ENCODE peak calls at places on chromosomes 7 and 10, in ten cellular contexts. Q is upper lobe of left lung; F is left colon; A is SK-N-SH treated with all-trans-retinoic acid at 6 μM for 48 hours; I is activated naive CD4-positive, alpha-beta T cell treated with anti-CD3 and anti-CD28 coated beads, Interleukin-2, amount 50 U/mL, for 72 hours; N is T-cell; D is CD4-positive, CD25-positive, alpha-beta regulatory T cell; G is foreskin keratinocyte; Y is stimulated activated memory B cell treated with anti-CD40 and anti-IgM and Interleukin-4, amounts not matched to agents 10 μg/mL and 1 μg/mL and 100 μg/mL, for 72 hours; M is activated CD8-positive, alpha-beta T cell treated with anti-CD3 and anti-CD28 coated beads for 36 hours. J is an unnamed sample.

GRCh38 chr7:99860281-99861127 is 16.3 kb downstream of the OR2AE1 start:
- ATAC-seq in I (no peak), D (no peak), N (no peak), A (peak), M (no peak), G (peak), Q (peak), F (no peak), Y (no peak), J (peak)

GRCh38 chr10:53646525-53646924 is 873.9 kb upstream of the MBL2 start:
- ATAC-seq in Y (no peak), A (no peak), N (no peak), D (no peak), I (no peak), G (no peak), Q (no peak), F (no peak), M (no peak), J (no peak)

GRCh38 chr10:97584798-97585438 is 729 bp downstream of the HOGA1 start:
- ATAC-seq in Q (no peak), N (no peak), G (no peak), F (no peak), D (no peak), Y (no peak), A (no peak), M (no peak), I (no peak), J (no peak)

GRCh38 chr7:80623465-80624252 is 14.8 kb upstream of the CD36 start:
- ATAC-seq in N (no peak), M (no peak), F (no peak), I (no peak), D (no peak), Y (no peak), Q (peak), G (peak), A (peak), J (peak)

GRCh38 chr10:69573056-69573806 is at the start of gene NEUROG3:
- ATAC-seq in M (peak), A (no peak), Q (peak), G (no peak), N (no peak), Y (peak), F (no peak), I (peak), D (peak), J (no peak)

GRCh38 chr10:128542659-128543058 is 416.4 kb upstream of the MKI67 start:
- ATAC-seq in M (no peak), D (no peak), I (no peak), A (no peak), Q (no peak), N (no peak), Y (no peak), G (no peak), F (no peak), J (no peak)

GRCh38 chr10:16902606-16903005 is 85.4 kb upstream of the RSU1 start:
- ATAC-seq in A (no peak), Y (no peak), G (no peak), F (no peak), I (peak), N (no peak), Q (no peak), M (peak), D (no peak), J (no peak)

GRCh38 chr10:59456199-59456598 is 93.8 kb upstream of the FAM13C start:
- ATAC-seq in N (no peak), G (no peak), I (no peak), A (no peak), M (no peak), Y (no peak), F (no peak), Q (no peak), D (no peak), J (no peak)

GRCh38 chr10:121454776-121455175 is 143.5 kb downstream of the FGFR2 start:
- ATAC-seq in I (no peak), Y (no peak), D (no peak), A (no peak), N (no peak), Q (no peak), M (no peak), F (no peak), G (no peak), J (no peak)

GRCh38 chr10:7485267-7485601 is 74.4 kb upstream of the SFMBT2 start:
- ATAC-seq in Y (no peak), A (no peak), Q (no peak), I (no peak), F (no peak), G (no peak), N (peak), D (no peak), M (no peak), J (no peak)

GRCh38 chr10:46293832-46294640 is 7.2 kb downstream of the ANTXRL start:
- ATAC-seq in A (peak), M (no peak), G (no peak), Q (peak), Y (no peak), D (no peak), I (no peak), F (no peak), N (no peak), J (peak)

GRCh38 chr10:96275685-96276418 is 4.5 kb upstream of the BLNK start:
- ATAC-seq in M (no peak), Q (no peak), A (no peak), G (no peak), I (no peak), Y (no peak), N (no peak), D (no peak), F (peak), J (peak)

GRCh38 chr10:8137726-8138125 is 83.2 kb downstream of the GATA3 start:
- ATAC-seq in Y (no peak), I (peak), F (no peak), M (peak), D (peak), N (peak), A (no peak), Q (peak), G (no peak), J (no peak)

GRCh38 chr10:78215645-78216044 is 182.0 kb downstream of the RPS24 start:
- ATAC-seq in M (peak), A (no peak), F (peak), I (no peak), D (no peak), N (no peak), G (no peak), Q (peak), Y (peak), J (no peak)

GRCh38 chr7:50475340-50475739 is 25.2 kb upstream of the FIGNL1 start:
- ATAC-seq in Q (no peak), D (no peak), I (peak), M (peak), N (no peak), A (no peak), Y (no peak), G (no peak), F (no peak), J (no peak)

GRCh38 chr10:73340121-73340520 is 18.5 kb downstream of the CFAP70 start:
- ATAC-seq in N (no peak), F (no peak), D (no peak), M (no peak), Y (no peak), G (peak), A (no peak), I (no peak), Q (no peak), J (peak)

GRCh38 chr10:43355749-43356371 is 15.6 kb upstream of the FXYD4 start:
- ATAC-seq in N (no peak), Q (peak), Y (no peak), F (peak), I (peak), M (peak), G (peak), D (peak), A (peak), J (peak)

GRCh38 chr7:16744518-16745250 is 8.9 kb upstream of the TSPAN13 start:
- ATAC-seq in F (no peak), I (no peak), A (no peak), Q (no peak), G (no peak), N (no peak), D (no peak), Y (no peak), M (no peak), J (no peak)

GRCh38 chr10:7479861-7480598 is 69.2 kb upstream of the SFMBT2 start:
- ATAC-seq in M (no peak), N (no peak), Q (no peak), F (no peak), Y (no peak), A (no peak), I (no peak), D (no peak), G (no peak), J (no peak)

GRCh38 chr7:107917770-107918651 is 27.0 kb downstream of the DLD start:
- ATAC-seq in M (no peak), G (no peak), D (no peak), F (no peak), Q (no peak), Y (no peak), I (no peak), N (no peak), A (peak), J (no peak)

GRCh38 chr7:141649137-141649864 is 52.7 kb downstream of the DENND11 start:
- ATAC-seq in D (no peak), Q (no peak), N (no peak), G (no peak), M (no peak), I (no peak), F (no peak), Y (peak), A (no peak), J (peak)

GRCh38 chr7:3076163-3076562 is 32.5 kb upstream of the CARD11 start:
- ATAC-seq in A (no peak), N (no peak), D (no peak), F (no peak), I (no peak), Y (no peak), M (no peak), G (no peak), Q (no peak), J (no peak)

GRCh38 chr10:79084972-79085597 is 16.3 kb downstream of the ZMIZ1 start:
- ATAC-seq in G (no peak), D (peak), Y (peak), I (no peak), Q (no peak), N (no peak), M (no peak), A (no peak), F (no peak), J (no peak)

GRCh38 chr10:17562572-17562971 is 54.6 kb downstream of the HACD1 start:
- ATAC-seq in N (no peak), G (no peak), M (no peak), F (no peak), Y (no peak), Q (no peak), I (no peak), A (peak), D (no peak), J (no peak)

GRCh38 chr7:27640914-27641570 is 21.6 kb downstream of the HIBADH start:
- ATAC-seq in F (no peak), D (no peak), N (no peak), I (no peak), Y (no peak), M (no peak), G (peak), A (peak), Q (no peak), J (no peak)

GRCh38 chr10:21159669-21160068 is 262.6 kb upstream of the NEBL start:
- ATAC-seq in A (no peak), N (no peak), G (peak), F (peak), D (no peak), I (no peak), Y (no peak), Q (no peak), M (no peak), J (no peak)

GRCh38 chr7:130393095-130393494 is 12.8 kb downstream of the CPA1 start:
- ATAC-seq in Y (no peak), F (no peak), D (no peak), A (no peak), N (no peak), G (no peak), Q (peak), I (no peak), M (no peak), J (no peak)

GRCh38 chr10:118986815-118987790 is 42.4 kb upstream of the NANOS1 start:
- ATAC-seq in Y (peak), A (no peak), I (peak), G (no peak), F (no peak), M (peak), D (no peak), Q (no peak), N (no peak), J (no peak)

J was measured in esophagus mucosa.